ENCODE peak calls at places on chromosomes 11 and 22, in four cellular contexts. J, E, R and H are unnamed samples.
A peak's percentile ranks its signal among the peaks of the same experiment; 100 is the strongest.

GRCh38 chr11:36069576-36070214 is 125.8 kb downstream of the LDLRAD3 start:
- DNase-seq in R (no peak), E (no peak), J (no peak), H (no peak)

GRCh38 chr11:86990520-86990919 is 35.3 kb upstream of the FZD4 start:
- DNase-seq in R (no peak), J (peak; percentile 45), E (peak; percentile 90), H (peak; percentile 69)

GRCh38 chr11:2791521-2792375 is 92.0 kb upstream of the KCNQ1OT1 start:
- DNase-seq in R (peak; percentile 17), J (no peak), E (no peak), H (no peak)

GRCh38 chr11:66407651-66408050 is 13.2 kb upstream of the NPAS4 start:
- DNase-seq in E (no peak), R (no peak), J (no peak), H (no peak)

GRCh38 chr22:43288807-43289417 is 54.3 kb downstream of the SCUBE1 start:
- DNase-seq in E (no peak), J (no peak), R (no peak), H (no peak)

GRCh38 chr11:725624-726202 is 19.7 kb downstream of the EPS8L2 start:
- DNase-seq in J (no peak), R (no peak), E (no peak), H (no peak)

GRCh38 chr11:30730011-30730410 is 143.9 kb upstream of the MPPED2 start:
- DNase-seq in R (no peak), E (no peak), J (no peak), H (no peak)

GRCh38 chr11:118921929-118922744 is 3.6 kb downstream of the BCL9L start:
- DNase-seq in R (no peak), J (no peak), E (peak; percentile 84), H (no peak)

GRCh38 chr11:64320556-64320955 is 2.6 kb downstream of the PRDX5 start:
- DNase-seq in E (no peak), R (no peak), J (no peak), H (no peak)